ENCODE peak calls at places on chromosomes 5 and 9, in ten cellular contexts. One of them, this sample, is unnamed.

GRCh38 chr9:119559986-119560385 is 190.8 kb upstream of the BRINP1 start:
- DNase-seq in NCI-H748 treated with DMSO at 0.1 percent for 48 hours: no peak
- DNase-seq in activated CD4-positive, alpha-beta T cell treated with anti-CD3 and anti-CD28 coated beads for 4 hours: no peak
- DNase-seq in left ventricle myocardium inferior: no peak
- DNase-seq in GM03348: no peak
- DNase-seq in MV-4-11: no peak
- DNase-seq in right atrium auricular region: no peak
- DNase-seq in stimulated activated naive CD4-positive, alpha-beta T cell: no peak
- DNase-seq in CD4-positive, alpha-beta T cell: no peak
- DNase-seq in putamen: no peak
- DNase-seq in this sample: no peak

GRCh38 chr5:87997662-87998061 is 271.0 kb downstream of the TMEM161B start:
- DNase-seq in NCI-H748 treated with DMSO at 0.1 percent for 48 hours: no peak
- DNase-seq in activated CD4-positive, alpha-beta T cell treated with anti-CD3 and anti-CD28 coated beads for 4 hours: no peak
- DNase-seq in left ventricle myocardium inferior: no peak
- DNase-seq in GM03348: no peak
- DNase-seq in MV-4-11: no peak
- DNase-seq in right atrium auricular region: no peak
- DNase-seq in stimulated activated naive CD4-positive, alpha-beta T cell: no peak
- DNase-seq in CD4-positive, alpha-beta T cell: no peak
- DNase-seq in putamen: no peak
- DNase-seq in this sample: no peak

GRCh38 chr5:141199359-141200235 is at the start of gene PCDHB11:
- DNase-seq in NCI-H748 treated with DMSO at 0.1 percent for 48 hours: peak
- DNase-seq in activated CD4-positive, alpha-beta T cell treated with anti-CD3 and anti-CD28 coated beads for 4 hours: no peak
- DNase-seq in left ventricle myocardium inferior: no peak
- DNase-seq in GM03348: peak
- DNase-seq in MV-4-11: peak
- DNase-seq in right atrium auricular region: no peak
- DNase-seq in stimulated activated naive CD4-positive, alpha-beta T cell: no peak
- DNase-seq in CD4-positive, alpha-beta T cell: no peak
- DNase-seq in putamen: no peak
- DNase-seq in this sample: no peak

GRCh38 chr9:127030814-127031740 is 91.4 kb downstream of the ANGPTL2 start:
- DNase-seq in NCI-H748 treated with DMSO at 0.1 percent for 48 hours: no peak
- DNase-seq in activated CD4-positive, alpha-beta T cell treated with anti-CD3 and anti-CD28 coated beads for 4 hours: no peak
- DNase-seq in left ventricle myocardium inferior: no peak
- DNase-seq in GM03348: no peak
- DNase-seq in MV-4-11: peak
- DNase-seq in right atrium auricular region: no peak
- DNase-seq in stimulated activated naive CD4-positive, alpha-beta T cell: no peak
- DNase-seq in CD4-positive, alpha-beta T cell: no peak
- DNase-seq in putamen: peak
- DNase-seq in this sample: no peak

GRCh38 chr5:157387683-157388093 is 72.3 kb upstream of the NIPAL4 start:
- DNase-seq in NCI-H748 treated with DMSO at 0.1 percent for 48 hours: no peak
- DNase-seq in activated CD4-positive, alpha-beta T cell treated with anti-CD3 and anti-CD28 coated beads for 4 hours: no peak
- DNase-seq in left ventricle myocardium inferior: no peak
- DNase-seq in GM03348: peak
- DNase-seq in MV-4-11: no peak
- DNase-seq in right atrium auricular region: no peak
- DNase-seq in stimulated activated naive CD4-positive, alpha-beta T cell: no peak
- DNase-seq in CD4-positive, alpha-beta T cell: no peak
- DNase-seq in putamen: peak
- DNase-seq in this sample: peak

GRCh38 chr5:169647566-169647965 is 10.5 kb downstream of the DOCK2 start:
- DNase-seq in NCI-H748 treated with DMSO at 0.1 percent for 48 hours: no peak
- DNase-seq in activated CD4-positive, alpha-beta T cell treated with anti-CD3 and anti-CD28 coated beads for 4 hours: no peak
- DNase-seq in left ventricle myocardium inferior: no peak
- DNase-seq in GM03348: no peak
- DNase-seq in MV-4-11: peak
- DNase-seq in right atrium auricular region: no peak
- DNase-seq in stimulated activated naive CD4-positive, alpha-beta T cell: no peak
- DNase-seq in CD4-positive, alpha-beta T cell: no peak
- DNase-seq in putamen: peak
- DNase-seq in this sample: no peak

GRCh38 chr5:43482490-43483064 is 1.1 kb downstream of the TMEM267 start:
- DNase-seq in NCI-H748 treated with DMSO at 0.1 percent for 48 hours: no peak
- DNase-seq in activated CD4-positive, alpha-beta T cell treated with anti-CD3 and anti-CD28 coated beads for 4 hours: no peak
- DNase-seq in left ventricle myocardium inferior: no peak
- DNase-seq in GM03348: peak
- DNase-seq in MV-4-11: no peak
- DNase-seq in right atrium auricular region: no peak
- DNase-seq in stimulated activated naive CD4-positive, alpha-beta T cell: no peak
- DNase-seq in CD4-positive, alpha-beta T cell: no peak
- DNase-seq in putamen: no peak
- DNase-seq in this sample: no peak

GRCh38 chr5:56264417-56265025 is 31.4 kb upstream of the ANKRD55 start:
- DNase-seq in NCI-H748 treated with DMSO at 0.1 percent for 48 hours: peak
- DNase-seq in activated CD4-positive, alpha-beta T cell treated with anti-CD3 and anti-CD28 coated beads for 4 hours: no peak
- DNase-seq in left ventricle myocardium inferior: no peak
- DNase-seq in GM03348: peak
- DNase-seq in MV-4-11: peak
- DNase-seq in right atrium auricular region: no peak
- DNase-seq in stimulated activated naive CD4-positive, alpha-beta T cell: peak
- DNase-seq in CD4-positive, alpha-beta T cell: peak
- DNase-seq in putamen: peak
- DNase-seq in this sample: no peak

GRCh38 chr9:133237271-133237731 is 28.3 kb upstream of the OBP2B start:
- DNase-seq in NCI-H748 treated with DMSO at 0.1 percent for 48 hours: no peak
- DNase-seq in activated CD4-positive, alpha-beta T cell treated with anti-CD3 and anti-CD28 coated beads for 4 hours: no peak
- DNase-seq in left ventricle myocardium inferior: no peak
- DNase-seq in GM03348: no peak
- DNase-seq in MV-4-11: no peak
- DNase-seq in right atrium auricular region: no peak
- DNase-seq in stimulated activated naive CD4-positive, alpha-beta T cell: no peak
- DNase-seq in CD4-positive, alpha-beta T cell: no peak
- DNase-seq in putamen: peak
- DNase-seq in this sample: no peak

GRCh38 chr5:28014779-28015178 is 976.4 kb upstream of the CDH9 start:
- DNase-seq in NCI-H748 treated with DMSO at 0.1 percent for 48 hours: peak
- DNase-seq in activated CD4-positive, alpha-beta T cell treated with anti-CD3 and anti-CD28 coated beads for 4 hours: no peak
- DNase-seq in left ventricle myocardium inferior: no peak
- DNase-seq in GM03348: no peak
- DNase-seq in MV-4-11: no peak
- DNase-seq in right atrium auricular region: no peak
- DNase-seq in stimulated activated naive CD4-positive, alpha-beta T cell: no peak
- DNase-seq in CD4-positive, alpha-beta T cell: no peak
- DNase-seq in putamen: no peak
- DNase-seq in this sample: no peak

GRCh38 chr9:4301971-4302427 is 2.1 kb upstream of the GLIS3 start:
- DNase-seq in NCI-H748 treated with DMSO at 0.1 percent for 48 hours: no peak
- DNase-seq in activated CD4-positive, alpha-beta T cell treated with anti-CD3 and anti-CD28 coated beads for 4 hours: no peak
- DNase-seq in left ventricle myocardium inferior: peak
- DNase-seq in GM03348: peak
- DNase-seq in MV-4-11: no peak
- DNase-seq in right atrium auricular region: peak
- DNase-seq in stimulated activated naive CD4-positive, alpha-beta T cell: no peak
- DNase-seq in CD4-positive, alpha-beta T cell: no peak
- DNase-seq in putamen: no peak
- DNase-seq in this sample: peak

GRCh38 chr9:22170990-22171663 is 162.0 kb upstream of the CDKN2B start:
- DNase-seq in NCI-H748 treated with DMSO at 0.1 percent for 48 hours: no peak
- DNase-seq in activated CD4-positive, alpha-beta T cell treated with anti-CD3 and anti-CD28 coated beads for 4 hours: no peak
- DNase-seq in left ventricle myocardium inferior: no peak
- DNase-seq in GM03348: no peak
- DNase-seq in MV-4-11: peak
- DNase-seq in right atrium auricular region: no peak
- DNase-seq in stimulated activated naive CD4-positive, alpha-beta T cell: no peak
- DNase-seq in CD4-positive, alpha-beta T cell: no peak
- DNase-seq in putamen: no peak
- DNase-seq in this sample: no peak

GRCh38 chr5:145158654-145159199 is 676.4 kb downstream of the PRELID2 start:
- DNase-seq in NCI-H748 treated with DMSO at 0.1 percent for 48 hours: no peak
- DNase-seq in activated CD4-positive, alpha-beta T cell treated with anti-CD3 and anti-CD28 coated beads for 4 hours: no peak
- DNase-seq in left ventricle myocardium inferior: no peak
- DNase-seq in GM03348: no peak
- DNase-seq in MV-4-11: no peak
- DNase-seq in right atrium auricular region: no peak
- DNase-seq in stimulated activated naive CD4-positive, alpha-beta T cell: no peak
- DNase-seq in CD4-positive, alpha-beta T cell: no peak
- DNase-seq in putamen: no peak
- DNase-seq in this sample: no peak

GRCh38 chr5:54115768-54116403 is 194.5 kb downstream of the ARL15 start:
- DNase-seq in NCI-H748 treated with DMSO at 0.1 percent for 48 hours: no peak
- DNase-seq in activated CD4-positive, alpha-beta T cell treated with anti-CD3 and anti-CD28 coated beads for 4 hours: no peak
- DNase-seq in left ventricle myocardium inferior: no peak
- DNase-seq in GM03348: peak
- DNase-seq in MV-4-11: peak
- DNase-seq in right atrium auricular region: no peak
- DNase-seq in stimulated activated naive CD4-positive, alpha-beta T cell: no peak
- DNase-seq in CD4-positive, alpha-beta T cell: no peak
- DNase-seq in putamen: no peak
- DNase-seq in this sample: no peak

GRCh38 chr5:72138943-72139467 is 31.7 kb downstream of the MAP1B start:
- DNase-seq in NCI-H748 treated with DMSO at 0.1 percent for 48 hours: no peak
- DNase-seq in activated CD4-positive, alpha-beta T cell treated with anti-CD3 and anti-CD28 coated beads for 4 hours: no peak
- DNase-seq in left ventricle myocardium inferior: no peak
- DNase-seq in GM03348: peak
- DNase-seq in MV-4-11: peak
- DNase-seq in right atrium auricular region: no peak
- DNase-seq in stimulated activated naive CD4-positive, alpha-beta T cell: no peak
- DNase-seq in CD4-positive, alpha-beta T cell: no peak
- DNase-seq in putamen: peak
- DNase-seq in this sample: peak

GRCh38 chr9:38066167-38066906 is 2.7 kb downstream of the SHB start:
- DNase-seq in NCI-H748 treated with DMSO at 0.1 percent for 48 hours: no peak
- DNase-seq in activated CD4-positive, alpha-beta T cell treated with anti-CD3 and anti-CD28 coated beads for 4 hours: no peak
- DNase-seq in left ventricle myocardium inferior: no peak
- DNase-seq in GM03348: no peak
- DNase-seq in MV-4-11: no peak
- DNase-seq in right atrium auricular region: no peak
- DNase-seq in stimulated activated naive CD4-positive, alpha-beta T cell: no peak
- DNase-seq in CD4-positive, alpha-beta T cell: no peak
- DNase-seq in putamen: no peak
- DNase-seq in this sample: no peak

GRCh38 chr9:35599763-35600604 is 5.1 kb upstream of the TESK1 start:
- DNase-seq in NCI-H748 treated with DMSO at 0.1 percent for 48 hours: no peak
- DNase-seq in activated CD4-positive, alpha-beta T cell treated with anti-CD3 and anti-CD28 coated beads for 4 hours: no peak
- DNase-seq in left ventricle myocardium inferior: no peak
- DNase-seq in GM03348: no peak
- DNase-seq in MV-4-11: peak
- DNase-seq in right atrium auricular region: no peak
- DNase-seq in stimulated activated naive CD4-positive, alpha-beta T cell: no peak
- DNase-seq in CD4-positive, alpha-beta T cell: no peak
- DNase-seq in putamen: peak
- DNase-seq in this sample: no peak

GRCh38 chr5:150116667-150117395 is 30.5 kb upstream of the CSF1R start:
- DNase-seq in NCI-H748 treated with DMSO at 0.1 percent for 48 hours: no peak
- DNase-seq in activated CD4-positive, alpha-beta T cell treated with anti-CD3 and anti-CD28 coated beads for 4 hours: no peak
- DNase-seq in left ventricle myocardium inferior: no peak
- DNase-seq in GM03348: no peak
- DNase-seq in MV-4-11: no peak
- DNase-seq in right atrium auricular region: peak
- DNase-seq in stimulated activated naive CD4-positive, alpha-beta T cell: no peak
- DNase-seq in CD4-positive, alpha-beta T cell: no peak
- DNase-seq in putamen: no peak
- DNase-seq in this sample: peak

GRCh38 chr5:74374656-74375055 is 265.9 kb downstream of the ENC1 start:
- DNase-seq in NCI-H748 treated with DMSO at 0.1 percent for 48 hours: no peak
- DNase-seq in activated CD4-positive, alpha-beta T cell treated with anti-CD3 and anti-CD28 coated beads for 4 hours: no peak
- DNase-seq in left ventricle myocardium inferior: no peak
- DNase-seq in GM03348: no peak
- DNase-seq in MV-4-11: no peak
- DNase-seq in right atrium auricular region: no peak
- DNase-seq in stimulated activated naive CD4-positive, alpha-beta T cell: peak
- DNase-seq in CD4-positive, alpha-beta T cell: no peak
- DNase-seq in putamen: no peak
- DNase-seq in this sample: no peak